ENCODE peak calls at places on chromosome 2, in four cellular contexts. One of them, this sample, is unnamed.

GRCh38 chr2:145412155-145412554 is 892.2 kb upstream of the ZEB2 start:
- DNase-seq in endothelial cell of umbilical vein: no peak
- DNase-seq in OCI-LY7: peak; percentile 97
- DNase-seq in IMR-90: no peak
- DNase-seq in this sample: no peak

GRCh38 chr2:48512586-48512985 is 17.4 kb upstream of the STON1 start:
- DNase-seq in IMR-90: no peak
- DNase-seq in OCI-LY7: no peak
- DNase-seq in endothelial cell of umbilical vein: no peak
- DNase-seq in this sample: no peak

GRCh38 chr2:26982102-26982742 is 11.8 kb downstream of the MAPRE3 start:
- DNase-seq in endothelial cell of umbilical vein: peak; percentile 72
- DNase-seq in IMR-90: peak; percentile 36
- DNase-seq in OCI-LY7: peak; percentile 48
- DNase-seq in this sample: peak; percentile 22

GRCh38 chr2:234292205-234292954 is 204.5 kb downstream of the ARL4C start:
- DNase-seq in endothelial cell of umbilical vein: peak; percentile 5
- DNase-seq in OCI-LY7: peak; percentile 93
- DNase-seq in IMR-90: no peak
- DNase-seq in this sample: peak; percentile 56

GRCh38 chr2:105625632-105626031 is 119.1 kb upstream of the NCK2 start:
- DNase-seq in OCI-LY7: no peak
- DNase-seq in endothelial cell of umbilical vein: no peak
- DNase-seq in IMR-90: no peak
- DNase-seq in this sample: no peak

GRCh38 chr2:98869272-98869641 is 66.8 kb downstream of the CRACDL start:
- DNase-seq in IMR-90: no peak
- DNase-seq in endothelial cell of umbilical vein: no peak
- DNase-seq in OCI-LY7: no peak
- DNase-seq in this sample: no peak

GRCh38 chr2:183222751-183223150 is 98.5 kb downstream of the NUP35 start:
- DNase-seq in IMR-90: no peak
- DNase-seq in endothelial cell of umbilical vein: no peak
- DNase-seq in OCI-LY7: no peak
- DNase-seq in this sample: no peak

GRCh38 chr2:824954-825353 is 125.7 kb upstream of the SNTG2 start:
- DNase-seq in endothelial cell of umbilical vein: no peak
- DNase-seq in IMR-90: no peak
- DNase-seq in OCI-LY7: no peak
- DNase-seq in this sample: no peak

GRCh38 chr2:134522856-134523460 is 195.8 kb downstream of the TMEM163 start:
- DNase-seq in endothelial cell of umbilical vein: no peak
- DNase-seq in IMR-90: no peak
- DNase-seq in OCI-LY7: no peak
- DNase-seq in this sample: no peak

GRCh38 chr2:105406221-105406620 is 7.4 kb upstream of the FHL2 start:
- DNase-seq in IMR-90: peak; percentile 87
- DNase-seq in endothelial cell of umbilical vein: peak; percentile 49
- DNase-seq in OCI-LY7: no peak
- DNase-seq in this sample: peak; percentile 93

GRCh38 chr2:30147196-30147714 is 448 bp downstream of the YPEL5 start:
- DNase-seq in endothelial cell of umbilical vein: no peak
- DNase-seq in OCI-LY7: no peak
- DNase-seq in IMR-90: no peak
- DNase-seq in this sample: no peak

GRCh38 chr2:41502752-41503151 is 545.1 kb upstream of the PKDCC start:
- DNase-seq in IMR-90: no peak
- DNase-seq in endothelial cell of umbilical vein: no peak
- DNase-seq in OCI-LY7: no peak
- DNase-seq in this sample: no peak

GRCh38 chr2:64562148-64562784 is 38.1 kb downstream of the AFTPH start:
- DNase-seq in endothelial cell of umbilical vein: peak; percentile 57
- DNase-seq in IMR-90: peak; percentile 22
- DNase-seq in OCI-LY7: peak; percentile 59
- DNase-seq in this sample: no peak

GRCh38 chr2:113762377-113763118 is 6.1 kb upstream of the SLC35F5 start:
- DNase-seq in OCI-LY7: no peak
- DNase-seq in endothelial cell of umbilical vein: peak; percentile 31
- DNase-seq in IMR-90: peak; percentile 80
- DNase-seq in this sample: peak; percentile 83

GRCh38 chr2:147879846-147880245 is 35.0 kb downstream of the ACVR2A start:
- DNase-seq in IMR-90: no peak
- DNase-seq in OCI-LY7: no peak
- DNase-seq in endothelial cell of umbilical vein: no peak
- DNase-seq in this sample: no peak

GRCh38 chr2:101310591-101311389 is 2.3 kb upstream of the RNF149 start:
- DNase-seq in endothelial cell of umbilical vein: no peak
- DNase-seq in IMR-90: peak; percentile 17
- DNase-seq in OCI-LY7: no peak
- DNase-seq in this sample: no peak

GRCh38 chr2:233264667-233265066 is 13.2 kb downstream of the ATG16L1 start:
- DNase-seq in IMR-90: no peak
- DNase-seq in OCI-LY7: no peak
- DNase-seq in endothelial cell of umbilical vein: no peak
- DNase-seq in this sample: no peak

GRCh38 chr2:28326469-28326805 is 66.2 kb upstream of the FOSL2 start:
- DNase-seq in IMR-90: no peak
- DNase-seq in endothelial cell of umbilical vein: no peak
- DNase-seq in OCI-LY7: no peak
- DNase-seq in this sample: no peak

GRCh38 chr2:218145124-218145523 is 19.3 kb downstream of the CXCR2 start:
- DNase-seq in OCI-LY7: no peak
- DNase-seq in endothelial cell of umbilical vein: no peak
- DNase-seq in IMR-90: no peak
- DNase-seq in this sample: no peak

DNA sequence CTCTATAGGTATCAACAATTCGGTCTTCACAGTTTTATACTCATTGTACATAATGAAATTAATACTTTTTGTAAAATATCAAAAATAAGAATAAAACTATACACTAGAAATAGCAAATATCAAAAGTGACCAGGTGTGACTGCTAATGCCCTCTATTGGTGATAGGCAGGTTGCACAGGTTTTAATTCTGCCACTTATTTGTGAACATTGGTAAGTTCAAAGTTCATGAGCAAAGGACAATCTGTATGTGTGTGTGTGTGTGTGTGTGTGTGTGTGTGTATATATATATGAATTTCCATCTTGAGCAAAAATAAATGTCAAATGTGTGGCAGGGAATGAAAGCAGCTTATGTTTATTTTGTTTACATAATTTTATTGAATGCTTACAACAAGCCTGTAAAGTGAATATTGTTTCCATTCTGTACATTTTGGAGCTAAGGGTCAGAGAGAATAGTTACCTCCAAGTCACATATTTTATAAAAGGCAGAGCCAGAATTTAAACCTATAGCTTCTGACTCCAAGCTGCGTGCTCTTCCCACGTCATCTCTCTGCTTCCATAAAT is 537.4 kb downstream of the CPS1 start:
- DNase-seq in IMR-90: no peak
- DNase-seq in endothelial cell of umbilical vein: peak; percentile 11
- DNase-seq in OCI-LY7: peak; percentile 16
- DNase-seq in this sample: no peak
- TF ChIP-seq CTCF in IMR-90: peak; percentile 25
- TF ChIP-seq CTCF in endothelial cell of umbilical vein: peak; percentile 34
- TF ChIP-seq CTCF in OCI-LY7: peak; percentile 78
- TF ChIP-seq CTCF in this sample: peak; percentile 60

GRCh38 chr2:191008286-191008685 is 5.7 kb downstream of the STAT1 start:
- DNase-seq in IMR-90: no peak
- DNase-seq in OCI-LY7: no peak
- DNase-seq in endothelial cell of umbilical vein: no peak
- DNase-seq in this sample: no peak

GRCh38 chr2:191010887-191011885 is 2.8 kb downstream of the STAT1 start:
- DNase-seq in endothelial cell of umbilical vein: no peak
- DNase-seq in IMR-90: no peak
- DNase-seq in OCI-LY7: no peak
- DNase-seq in this sample: no peak

GRCh38 chr2:191012346-191012745 is 1.6 kb downstream of the STAT1 start:
- DNase-seq in OCI-LY7: no peak
- DNase-seq in endothelial cell of umbilical vein: no peak
- DNase-seq in IMR-90: no peak
- DNase-seq in this sample: no peak

GRCh38 chr2:191006997-191007604 is 6.9 kb downstream of the STAT1 start:
- DNase-seq in IMR-90: no peak
- DNase-seq in endothelial cell of umbilical vein: no peak
- DNase-seq in OCI-LY7: no peak
- DNase-seq in this sample: no peak

DNA sequence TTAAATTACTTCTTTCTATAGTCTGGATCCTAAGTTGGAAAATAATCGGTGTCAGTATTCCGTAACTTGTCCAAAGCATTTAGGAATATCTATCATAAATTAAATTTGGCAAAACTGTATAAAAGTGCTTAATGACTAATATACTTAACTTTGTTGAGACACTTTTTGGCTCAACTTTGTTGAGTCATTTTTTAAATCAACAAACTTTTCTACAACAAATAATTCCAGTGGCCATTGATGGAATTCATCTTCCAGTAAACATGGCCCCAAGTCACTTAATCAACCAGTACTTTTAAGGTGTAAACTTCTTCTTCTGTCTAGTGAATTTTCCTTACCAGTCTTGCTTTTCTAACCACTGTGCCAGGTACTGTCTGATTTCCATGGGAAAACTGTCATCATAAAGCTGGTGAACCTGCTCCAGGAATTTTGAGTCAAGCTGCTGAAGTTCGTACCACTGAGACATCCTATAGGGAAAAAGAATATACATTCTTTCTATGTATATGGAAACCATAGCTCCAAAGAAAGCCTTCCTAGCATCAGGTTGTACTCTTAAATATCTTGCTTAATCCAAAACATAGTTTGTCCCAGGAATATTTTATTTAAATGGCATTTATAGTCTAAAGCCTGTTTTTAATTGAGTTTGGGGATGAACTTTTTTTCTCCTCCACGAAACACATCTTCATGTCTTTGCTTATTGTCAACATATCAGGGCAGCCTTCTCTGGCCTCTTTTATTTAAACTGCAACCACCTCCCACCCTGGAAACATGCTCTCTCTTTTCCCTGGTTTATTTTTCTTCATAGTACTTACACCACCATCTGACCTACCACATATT is 4.2 kb downstream of the STAT1 start:
- DNase-seq in IMR-90: peak; percentile 66
- DNase-seq in endothelial cell of umbilical vein: no peak
- DNase-seq in OCI-LY7: no peak
- DNase-seq in this sample: no peak
- H3K36me3 ChIP-seq in IMR-90: peaks cover 28% of the 10 kb centered on the region
- H3K36me3 ChIP-seq in endothelial cell of umbilical vein: peaks cover 26% of the 10 kb centered on the region
- H3K36me3 ChIP-seq in OCI-LY7: peaks cover 51% of the 10 kb centered on the region
- H3K36me3 ChIP-seq in this sample: peaks cover 56% of the 10 kb centered on the region

DNA sequence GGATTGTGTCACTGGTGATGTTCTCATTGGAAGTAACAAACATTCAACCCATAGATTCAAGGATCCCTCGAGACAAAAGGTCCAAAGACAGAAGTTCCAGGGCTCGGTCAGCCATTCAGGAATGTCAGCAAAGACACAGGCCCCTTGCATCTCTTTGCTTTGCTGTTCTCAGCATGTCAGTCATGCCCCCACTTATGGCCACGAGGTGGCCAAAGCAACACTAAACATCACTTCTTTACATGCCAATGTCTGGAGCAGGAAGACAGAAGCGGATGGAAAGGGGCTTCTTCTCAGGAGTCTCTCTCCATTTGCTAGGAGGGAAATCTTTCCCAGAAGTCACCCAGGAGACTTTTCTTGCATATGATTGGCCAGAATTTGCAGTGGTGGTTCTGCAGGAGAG is 191.6 kb upstream of the SP5 start:
- DNase-seq in OCI-LY7: no peak
- DNase-seq in IMR-90: no peak
- DNase-seq in endothelial cell of umbilical vein: no peak
- DNase-seq in this sample: no peak
- TF ChIP-seq CTCF in OCI-LY7: peak; percentile 32
- TF ChIP-seq CTCF in IMR-90: no peak
- TF ChIP-seq CTCF in endothelial cell of umbilical vein: no peak
- TF ChIP-seq CTCF in this sample: peak; percentile 40

GRCh38 chr2:135840601-135841000 is 3.6 kb upstream of the LCT start:
- DNase-seq in IMR-90: no peak
- DNase-seq in OCI-LY7: no peak
- DNase-seq in endothelial cell of umbilical vein: peak; percentile 35
- DNase-seq in this sample: peak; percentile 9

GRCh38 chr2:135845257-135845656 is 8.3 kb upstream of the LCT start:
- DNase-seq in OCI-LY7: no peak
- DNase-seq in endothelial cell of umbilical vein: no peak
- DNase-seq in IMR-90: no peak
- DNase-seq in this sample: no peak

GRCh38 chr2:135843671-135844070 is 6.7 kb upstream of the LCT start:
- DNase-seq in OCI-LY7: no peak
- DNase-seq in endothelial cell of umbilical vein: no peak
- DNase-seq in IMR-90: no peak
- DNase-seq in this sample: peak; percentile 13

GRCh38 chr2:135845997-135846396 is 9.0 kb upstream of the LCT start:
- DNase-seq in IMR-90: no peak
- DNase-seq in OCI-LY7: no peak
- DNase-seq in endothelial cell of umbilical vein: no peak
- DNase-seq in this sample: no peak

GRCh38 chr2:135844285-135844985 is 7.5 kb upstream of the LCT start:
- DNase-seq in IMR-90: no peak
- DNase-seq in endothelial cell of umbilical vein: no peak
- DNase-seq in OCI-LY7: no peak
- DNase-seq in this sample: no peak
- H3K36me3 ChIP-seq in IMR-90: peaks cover 10% of the 10 kb centered on the region
- H3K36me3 ChIP-seq in endothelial cell of umbilical vein: peaks cover 3% of the 10 kb centered on the region
- H3K36me3 ChIP-seq in OCI-LY7: peaks cover 98% of the 10 kb centered on the region
- H3K36me3 ChIP-seq in this sample: peaks cover 4% of the 10 kb centered on the region

GRCh38 chr2:213228638-213229037 is 55.6 kb upstream of the SPAG16 start:
- DNase-seq in endothelial cell of umbilical vein: no peak
- DNase-seq in IMR-90: no peak
- DNase-seq in OCI-LY7: no peak
- DNase-seq in this sample: no peak
- TF ChIP-seq CTCF in endothelial cell of umbilical vein: no peak
- TF ChIP-seq CTCF in IMR-90: no peak
- TF ChIP-seq CTCF in OCI-LY7: no peak
- TF ChIP-seq CTCF in this sample: no peak